ENCODE peak calls at places on chromosomes 16 and 17, in ten cellular contexts. A is upper lobe of left lung, V is uterus, N is Peyer's patch, D is lower leg skin, G is GM12891, W is adrenal gland, I is esophagus squamous epithelium, B is ovary, Z is A549. P is an unnamed sample.

GRCh38 chr16:1745181-1745899 is 26.0 kb downstream of the NME3 start:
- DNase-seq in D (peak), B (no peak), Z (no peak), I (no peak), W (no peak), A (no peak), V (no peak), N (no peak), G (no peak), P (peak)

GRCh38 chr16:27127293-27127692 is 60.6 kb downstream of the C16orf82 start:
- DNase-seq in I (no peak), B (no peak), W (no peak), G (no peak), D (no peak), V (no peak), Z (no peak), A (no peak), N (no peak), P (no peak)

GRCh38 chr16:68072038-68072695 is 13.0 kb upstream of the NFATC3 start:
- DNase-seq in Z (peak), G (no peak), A (no peak), V (peak), N (peak), D (peak), I (no peak), W (peak), B (peak), P (no peak)

GRCh38 chr17:4980644-4981216 is 6.7 kb downstream of the CAMTA2 start:
- DNase-seq in I (no peak), V (peak), A (no peak), G (peak), N (no peak), B (no peak), Z (peak), W (no peak), D (no peak), P (no peak)

GRCh38 chr17:31583795-31584340 is 192.4 kb downstream of the RAB11FIP4 start:
- DNase-seq in B (no peak), G (no peak), V (no peak), I (no peak), Z (no peak), D (no peak), N (no peak), A (no peak), W (no peak), P (no peak)

GRCh38 chr17:60390881-60391418 is 983 bp downstream of the USP32 start:
- DNase-seq in Z (peak), W (peak), I (no peak), V (peak), G (no peak), N (peak), B (peak), A (peak), D (peak), P (no peak)

GRCh38 chr17:49523706-49524472 is 28.8 kb downstream of the NGFR start:
- DNase-seq in A (peak), G (peak), Z (no peak), D (peak), N (peak), V (no peak), B (no peak), W (no peak), I (no peak), P (peak)

GRCh38 chr17:46738544-46738943 is 79.9 kb downstream of the WNT3 start:
- DNase-seq in D (no peak), A (no peak), N (no peak), G (no peak), B (no peak), V (no peak), Z (no peak), I (no peak), W (no peak), P (no peak)

GRCh38 chr17:7862692-7863437 is 5.1 kb downstream of the CYB5D1 start:
- DNase-seq in G (no peak), B (peak), V (peak), A (no peak), D (peak), N (no peak), Z (peak), I (no peak), W (peak), P (peak)

GRCh38 chr17:66426397-66427033 is 124.1 kb downstream of the PRKCA start:
- DNase-seq in B (no peak), D (no peak), I (no peak), A (no peak), Z (peak), N (no peak), V (no peak), G (no peak), W (no peak), P (no peak)

GRCh38 chr16:12804395-12804794 is 708 bp upstream of the CPPED1 start:
- DNase-seq in Z (no peak), I (no peak), N (no peak), B (no peak), D (no peak), V (no peak), G (no peak), W (no peak), A (no peak), P (no peak)

GRCh38 chr16:49986351-49987124 is 38.5 kb upstream of the CNEP1R1 start:
- DNase-seq in V (no peak), Z (no peak), I (no peak), N (no peak), B (no peak), A (no peak), G (no peak), D (no peak), W (peak), P (peak)

GRCh38 chr17:11917415-11917814 is 79.9 kb downstream of the ZNF18 start:
- DNase-seq in D (no peak), I (no peak), B (no peak), A (no peak), V (no peak), G (no peak), N (no peak), Z (no peak), W (no peak), P (no peak)

GRCh38 chr17:13874134-13874533 is 195.2 kb upstream of the COX10 start:
- DNase-seq in I (no peak), A (no peak), G (no peak), N (no peak), B (no peak), V (no peak), W (no peak), Z (no peak), D (no peak), P (no peak)

GRCh38 chr17:47076171-47076570 is 97.1 kb upstream of the RPRML start:
- DNase-seq in G (no peak), Z (no peak), B (no peak), I (no peak), A (no peak), W (no peak), V (no peak), N (no peak), D (no peak), P (no peak)

GRCh38 chr16:83013071-83013470 is 386.3 kb downstream of the CDH13 start:
- DNase-seq in A (no peak), G (no peak), Z (no peak), N (no peak), V (no peak), W (no peak), I (no peak), B (no peak), D (no peak), P (no peak)

GRCh38 chr17:31072186-31072585 is 22.6 kb upstream of the NF1 start:
- DNase-seq in Z (no peak), A (no peak), V (no peak), N (no peak), W (no peak), I (no peak), D (no peak), G (no peak), B (no peak), P (no peak)

GRCh38 chr17:81520021-81520894 is 7.7 kb upstream of the ACTG1 start:
- DNase-seq in B (no peak), Z (no peak), G (no peak), V (no peak), D (no peak), I (no peak), N (no peak), A (no peak), W (no peak), P (no peak)

GRCh38 chr17:10021239-10021638 is 116.2 kb upstream of the RCVRN start:
- DNase-seq in D (no peak), A (peak), G (no peak), B (no peak), I (no peak), N (no peak), V (no peak), Z (no peak), W (peak), P (no peak)

GRCh38 chr16:48620445-48620844 is 10.5 kb upstream of the N4BP1 start:
- DNase-seq in N (no peak), Z (no peak), W (no peak), G (no peak), B (no peak), I (no peak), A (peak), V (no peak), D (peak), P (no peak)

GRCh38 chr17:601462-602303 is 113.0 kb downstream of the VPS53 start:
- DNase-seq in V (peak), N (no peak), Z (no peak), I (no peak), G (no peak), A (no peak), W (no peak), B (no peak), D (peak), P (no peak)

GRCh38 chr16:317583-317982 is 34.6 kb downstream of the PDIA2 start:
- DNase-seq in A (no peak), D (no peak), Z (no peak), G (no peak), I (no peak), V (no peak), N (no peak), B (no peak), W (no peak), P (no peak)

GRCh38 chr16:79334127-79334526 is 266.4 kb downstream of the MAF start:
- DNase-seq in G (no peak), D (peak), V (no peak), N (no peak), I (no peak), A (no peak), W (no peak), Z (peak), B (no peak), P (peak)

GRCh38 chr16:71311553-71312158 is 22.5 kb upstream of the CMTR2 start:
- DNase-seq in B (no peak), G (no peak), Z (peak), I (no peak), D (no peak), V (no peak), A (no peak), W (no peak), N (no peak), P (no peak)

GRCh38 chr16:71426069-71426879 is 15.6 kb downstream of the TLE7 start:
- DNase-seq in W (no peak), A (no peak), D (peak), N (no peak), B (peak), I (no peak), G (peak), V (peak), Z (peak), P (no peak)

GRCh38 chr17:3796110-3796821 is 4.7 kb downstream of the ITGAE start:
- DNase-seq in V (no peak), W (peak), Z (no peak), B (no peak), I (no peak), N (peak), D (no peak), A (peak), G (peak), P (no peak)

GRCh38 chr17:74465378-74466110 is 890 bp upstream of the CD300A start:
- DNase-seq in V (no peak), N (no peak), W (no peak), Z (no peak), G (no peak), I (no peak), D (no peak), A (no peak), B (no peak), P (no peak)

GRCh38 chr16:77748426-77748825 is 26.1 kb downstream of the NUDT7 start:
- DNase-seq in D (no peak), W (no peak), B (no peak), V (no peak), A (no peak), Z (no peak), N (no peak), G (no peak), I (no peak), P (no peak)

GRCh38 chr16:397736-398332 is 835 bp downstream of the NME4 start:
- DNase-seq in W (peak), N (peak), B (peak), Z (peak), V (peak), A (peak), G (no peak), I (no peak), D (peak), P (no peak)

GRCh38 chr17:28173801-28174200 is 131.3 kb downstream of the NLK start:
- DNase-seq in D (no peak), W (no peak), G (no peak), A (no peak), B (no peak), N (no peak), Z (no peak), I (no peak), V (no peak), P (no peak)

GRCh38 chr16:72066747-72067146 is 3.7 kb downstream of the HPR start:
- DNase-seq in G (no peak), A (no peak), B (no peak), Z (peak), W (peak), V (no peak), N (no peak), I (no peak), D (no peak), P (peak)

GRCh38 chr17:75547091-75547490 is 21.6 kb downstream of the LLGL2 start:
- DNase-seq in A (no peak), Z (no peak), D (no peak), V (no peak), B (no peak), G (no peak), W (no peak), N (no peak), I (no peak), P (no peak)

GRCh38 chr17:75551276-75551675 is 25.8 kb downstream of the LLGL2 start:
- DNase-seq in N (no peak), D (no peak), W (no peak), Z (no peak), V (no peak), G (no peak), A (no peak), B (no peak), I (no peak), P (no peak)

GRCh38 chr17:75548839-75549238 is 23.3 kb downstream of the LLGL2 start:
- DNase-seq in W (no peak), B (no peak), Z (no peak), D (no peak), N (no peak), G (no peak), I (no peak), A (no peak), V (no peak), P (no peak)

GRCh38 chr17:75550139-75550465 is 24.6 kb downstream of the LLGL2 start:
- DNase-seq in N (no peak), D (no peak), A (no peak), B (no peak), V (no peak), W (no peak), Z (no peak), G (no peak), I (no peak), P (no peak)

DNA sequence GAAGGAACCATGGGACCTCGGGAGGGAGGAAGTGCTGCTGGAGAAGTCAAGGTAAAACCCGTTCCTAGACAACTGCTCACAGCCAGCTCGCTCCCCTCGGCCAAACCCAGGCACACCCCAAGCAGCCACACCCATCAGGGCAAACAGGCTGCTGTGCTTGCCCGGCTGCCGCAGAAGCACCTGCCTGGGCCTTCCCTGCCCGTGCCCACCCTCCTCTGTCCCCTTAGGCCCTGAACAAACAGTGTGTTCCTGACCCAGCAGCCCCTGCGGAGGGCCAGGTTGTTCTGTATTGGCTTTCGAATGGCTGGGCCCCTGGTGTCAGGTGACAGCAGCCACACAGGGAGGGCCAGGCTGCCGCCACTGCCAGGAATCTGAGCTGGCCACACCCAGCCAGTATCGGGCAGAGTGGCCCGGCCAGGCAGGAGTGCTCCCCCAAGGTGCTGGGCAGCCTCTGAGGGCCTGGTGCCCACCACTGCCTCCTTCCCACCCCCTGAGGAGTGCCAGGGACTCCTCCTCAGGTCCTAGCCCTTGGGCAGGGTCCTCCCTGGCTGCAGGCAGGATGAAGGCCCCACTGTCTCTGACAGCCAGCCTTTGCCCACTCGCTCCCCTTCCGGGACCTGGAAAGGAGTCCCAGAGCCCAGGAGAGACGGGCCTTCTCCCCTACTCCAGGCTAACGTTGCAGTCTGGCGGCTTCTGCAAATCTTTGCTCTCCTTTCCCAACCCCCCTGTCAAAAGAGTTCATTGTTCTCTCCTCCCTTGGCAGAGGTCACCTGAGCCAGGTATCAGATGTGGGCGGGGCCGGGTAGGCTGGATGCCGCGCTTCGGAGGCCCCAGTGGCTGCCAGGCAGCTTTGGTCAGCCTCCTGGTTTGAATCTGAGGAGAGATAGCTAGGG is 24.0 kb downstream of the LLGL2 start:
- DNase-seq in B (no peak), N (peak), I (no peak), V (no peak), G (no peak), Z (peak), D (no peak), W (no peak), A (peak), P (no peak)
- TF ChIP-seq POLR2A in B (no peak), N (peak), I (peak), V (peak), G (no peak), Z (no peak), D (no peak), W (no peak), A (no peak), P (no peak)

GRCh38 chr17:33671493-33671892 is 378.4 kb upstream of the ASIC2 start:
- DNase-seq in Z (no peak), G (no peak), W (no peak), D (peak), V (no peak), A (no peak), B (no peak), N (no peak), I (no peak), P (no peak)

GRCh38 chr17:33667052-33667509 is 374.0 kb upstream of the ASIC2 start:
- DNase-seq in N (no peak), D (peak), I (no peak), Z (peak), W (no peak), B (no peak), A (no peak), G (no peak), V (no peak), P (peak)

GRCh38 chr17:33667671-33668070 is 374.6 kb upstream of the ASIC2 start:
- DNase-seq in W (peak), B (no peak), N (no peak), D (peak), Z (no peak), I (no peak), V (peak), G (no peak), A (no peak), P (no peak)

GRCh38 chr17:33664116-33664840 is 371.2 kb upstream of the ASIC2 start:
- DNase-seq in W (no peak), Z (no peak), A (no peak), D (no peak), B (no peak), G (no peak), V (no peak), N (no peak), I (no peak), P (no peak)

DNA sequence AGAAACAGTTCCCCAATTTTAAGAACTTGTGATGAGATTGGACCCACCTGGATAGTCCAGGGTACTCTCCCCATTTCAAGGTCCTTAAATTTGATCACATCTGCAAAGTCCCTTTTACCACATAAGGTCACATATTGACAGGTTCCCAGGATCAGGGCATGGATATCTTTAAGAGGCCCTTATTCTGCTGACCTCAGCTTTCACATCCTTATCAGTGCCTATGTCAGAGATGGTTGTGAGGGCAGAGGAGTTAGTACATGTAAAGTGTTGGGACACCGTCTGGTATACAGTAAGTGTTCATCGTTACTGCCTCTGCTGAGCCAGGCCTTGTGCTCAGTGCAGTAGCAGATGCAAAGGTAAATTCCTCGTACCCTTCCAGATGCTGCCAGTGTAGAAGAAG is 375.4 kb upstream of the ASIC2 start:
- DNase-seq in W (no peak), I (no peak), Z (no peak), B (no peak), A (no peak), V (no peak), D (no peak), G (no peak), N (no peak), P (no peak)
- TF ChIP-seq POLR2A in W (no peak), I (no peak), Z (no peak), B (no peak), A (no peak), V (no peak), D (no peak), G (no peak), N (no peak), P (no peak)

GRCh38 chr16:69822174-69822935 is 60.2 kb downstream of the WWP2 start:
- DNase-seq in V (no peak), D (no peak), I (no peak), G (no peak), B (no peak), W (no peak), N (peak), A (no peak), Z (no peak), P (no peak)
- TF ChIP-seq POLR2A in V (no peak), D (no peak), I (no peak), G (no peak), B (no peak), W (no peak), N (no peak), A (no peak), Z (no peak), P (no peak)

GRCh38 chr17:42563950-42564349 is 2.0 kb downstream of the COASY start:
- DNase-seq in D (no peak), G (no peak), I (no peak), V (no peak), W (no peak), A (no peak), N (no peak), B (no peak), Z (no peak), P (no peak)

GRCh38 chr17:42566215-42566872 is 556 bp upstream of the MLX start:
- DNase-seq in Z (no peak), G (no peak), I (no peak), D (no peak), A (no peak), N (no peak), B (no peak), V (no peak), W (no peak), P (no peak)

GRCh38 chr17:42564815-42565522 is 1.9 kb upstream of the MLX start:
- DNase-seq in Z (no peak), W (no peak), B (no peak), I (no peak), A (no peak), G (no peak), V (no peak), N (no peak), D (no peak), P (no peak)

GRCh38 chr17:42566873-42567573 is at the start of gene MLX:
- DNase-seq in G (peak), N (peak), B (peak), D (peak), Z (peak), A (peak), V (peak), W (peak), I (peak), P (peak)

GRCh38 chr17:42565523-42566214 is 1.2 kb upstream of the MLX start:
- DNase-seq in G (no peak), I (no peak), A (no peak), Z (no peak), V (no peak), B (no peak), W (no peak), D (no peak), N (no peak), P (no peak)
- TF ChIP-seq POLR2A in G (no peak), I (no peak), A (no peak), Z (no peak), V (no peak), B (no peak), W (no peak), D (no peak), N (no peak), P (no peak)

GRCh38 chr17:62705781-62706597 is 78.5 kb downstream of the MRC2 start:
- DNase-seq in A (no peak), V (no peak), I (no peak), N (no peak), B (peak), W (no peak), Z (no peak), D (no peak), G (no peak), P (no peak)
- TF ChIP-seq POLR2A in A (no peak), V (no peak), I (no peak), N (no peak), B (no peak), W (no peak), Z (no peak), D (no peak), G (no peak), P (no peak)

GRCh38 chr17:51260237-51260959 is at the start of gene UTP18:
- DNase-seq in Z (peak), W (peak), G (peak), V (peak), A (peak), N (peak), I (peak), B (peak), D (peak), P (peak)
- TF ChIP-seq POLR2A in Z (peak), W (peak), G (peak), V (peak), A (no peak), N (peak), I (peak), B (peak), D (no peak), P (peak)

P was measured in H54.